ENCODE peak calls at places on chromosomes 1 and 21, in nine cellular contexts. J, L, V, D, M, N, I, H and A are unnamed samples.

GRCh38 chr1:180532854-180533253 is 25.9 kb upstream of the OVAAL start:
- DNase-seq in M (no peak), N (no peak), V (no peak), D (no peak), L (no peak), J (no peak), I (no peak), H (no peak), A (no peak)

GRCh38 chr1:159370855-159371254 is 61.1 kb upstream of the OR10J4 start:
- DNase-seq in J (no peak), N (no peak), H (no peak), D (no peak), I (no peak), M (no peak), V (no peak), L (no peak), A (no peak)

GRCh38 chr1:211738709-211739301 is 63.4 kb upstream of the NEK2 start:
- DNase-seq in V (no peak), D (peak; percentile 25), J (peak; percentile 55), M (no peak), I (no peak), N (no peak), H (no peak), L (no peak), A (peak; percentile 63)

GRCh38 chr1:54968581-54968980 is 11.8 kb upstream of the TMEM61 start:
- DNase-seq in D (no peak), H (no peak), J (no peak), L (no peak), V (no peak), M (no peak), N (no peak), I (no peak), A (no peak)

GRCh38 chr1:190353538-190354101 is 124.0 kb downstream of the BRINP3 start:
- DNase-seq in N (no peak), I (no peak), H (no peak), L (no peak), D (no peak), M (no peak), J (no peak), V (no peak), A (no peak)

GRCh38 chr1:43549921-43550597 is 19.4 kb downstream of the PTPRF start:
- DNase-seq in J (peak; percentile 20), L (peak; percentile 43), H (no peak), N (no peak), V (no peak), D (no peak), M (no peak), I (peak; percentile 92), A (no peak)

GRCh38 chr1:83909687-83910086 is 89.2 kb downstream of the TTLL7 start:
- DNase-seq in J (no peak), M (no peak), H (no peak), D (no peak), L (no peak), I (no peak), N (no peak), V (no peak), A (no peak)

GRCh38 chr1:95041491-95042165 is 31.1 kb downstream of the ALG14 start:
- DNase-seq in J (no peak), I (peak; percentile 17), M (peak; percentile 76), L (no peak), N (peak; percentile 77), V (peak; percentile 53), D (peak; percentile 18), H (no peak), A (peak; percentile 28)

GRCh38 chr21:29558331-29558730 is 259.6 kb downstream of the BACH1 start:
- DNase-seq in N (no peak), J (no peak), M (no peak), H (no peak), L (no peak), I (no peak), D (no peak), V (no peak), A (no peak)

GRCh38 chr1:160032165-160032827 is 506 bp upstream of the PIGM start:
- DNase-seq in I (no peak), H (no peak), V (no peak), D (no peak), L (no peak), J (no peak), N (no peak), M (peak; percentile 35), A (no peak)

GRCh38 chr1:209266590-209267172 is 316.8 kb upstream of the CAMK1G start:
- DNase-seq in I (no peak), H (no peak), J (no peak), M (no peak), N (no peak), V (no peak), L (no peak), D (no peak), A (no peak)

GRCh38 chr21:17869115-17869514 is 50.0 kb upstream of the C21orf91 start:
- DNase-seq in M (no peak), L (no peak), J (no peak), N (no peak), D (no peak), I (no peak), H (no peak), V (no peak), A (no peak)

GRCh38 chr1:19086176-19086875 is 123.7 kb downstream of the UBR4 start:
- DNase-seq in J (no peak), L (peak; percentile 31), H (peak; percentile 69), D (no peak), N (no peak), M (peak; percentile 67), I (no peak), V (no peak), A (no peak)

GRCh38 chr1:154962795-154963330 is 1.3 kb upstream of the PYGO2 start:
- DNase-seq in N (no peak), V (no peak), D (no peak), L (no peak), J (no peak), I (no peak), H (peak; percentile 12), M (no peak), A (no peak)

GRCh38 chr1:29673669-29674624 is 437.6 kb downstream of the PTPRU start:
- DNase-seq in J (no peak), I (peak; percentile 6), D (no peak), H (no peak), N (no peak), M (no peak), V (no peak), L (no peak), A (no peak)

GRCh38 chr1:184110253-184111204 is 59.0 kb downstream of the TSEN15 start:
- DNase-seq in L (no peak), H (no peak), V (no peak), D (no peak), N (no peak), I (no peak), M (no peak), J (peak; percentile 4), A (no peak)

GRCh38 chr1:113811353-113811887 is 856 bp downstream of the RSBN1 start:
- DNase-seq in N (peak; percentile 72), H (no peak), I (no peak), J (no peak), V (no peak), M (no peak), L (no peak), D (peak; percentile 32), A (peak; percentile 21)

GRCh38 chr1:43309626-43310025 is 8.8 kb downstream of the TIE1 start:
- DNase-seq in M (no peak), N (no peak), J (no peak), L (no peak), H (no peak), D (no peak), V (no peak), I (no peak), A (no peak)